ENCODE peak calls at places on chromosomes 4 and X, in five cellular contexts. E is mesothelial cell of epicardium, O is T-helper 9 cell, U is iris pigment epithelial cell, Y is NCI-H1092 treated with DMSO at 0.1 percent for 48 hours. Q is an unnamed sample.

GRCh38 chr4:86441175-86441960 is 81.5 kb upstream of the MAPK10 start:
- DNase-seq in E (no peak), Y (no peak), U (peak; percentile 54), O (no peak), Q (peak; percentile 98)

GRCh38 chr4:22237155-22237751 is 278.6 kb downstream of the ADGRA3 start:
- DNase-seq in Y (peak; percentile 48), U (no peak), O (peak; percentile 2), E (no peak), Q (no peak)

GRCh38 chr4:144090744-144091143 is 49.8 kb downstream of the GYPA start:
- DNase-seq in Y (no peak), E (no peak), U (no peak), O (no peak), Q (no peak)

GRCh38 chrX:21723814-21724213 is 34.1 kb downstream of the SMPX start:
- DNase-seq in E (no peak), O (no peak), U (no peak), Y (peak; percentile 48), Q (no peak)

GRCh38 chrX:142828129-142828528 is 197.6 kb upstream of the SPANXN4 start:
- DNase-seq in U (no peak), Y (no peak), E (no peak), O (no peak), Q (no peak)

GRCh38 chrX:39941332-39941920 is 156.3 kb downstream of the BCOR start:
- DNase-seq in E (no peak), O (no peak), Y (no peak), U (peak; percentile 16), Q (peak; percentile 59)

GRCh38 chrX:154596290-154596929 is 11.5 kb downstream of the CTAG1A start:
- DNase-seq in E (no peak), Y (no peak), U (peak; percentile 73), O (no peak), Q (peak; percentile 95)

GRCh38 chrX:74438771-74439170 is 17.5 kb downstream of the SLC16A2 start:
- DNase-seq in E (no peak), U (no peak), O (no peak), Y (no peak), Q (peak; percentile 13)

GRCh38 chr4:168651374-168651773 is 154.5 kb downstream of the PALLD start:
- DNase-seq in O (no peak), U (peak; percentile 80), E (no peak), Y (no peak), Q (no peak)

GRCh38 chr4:137641554-137641953 is 109.3 kb upstream of the PCDH18 start:
- DNase-seq in U (peak; percentile 23), Y (no peak), O (no peak), E (no peak), Q (no peak)

GRCh38 chrX:99722094-99722493 is 688.0 kb downstream of the PCDH19 start:
- DNase-seq in E (no peak), U (no peak), O (no peak), Y (no peak), Q (no peak)

GRCh38 chrX:77740376-77740905 is 45.6 kb downstream of the ATRX start:
- DNase-seq in E (no peak), O (no peak), U (no peak), Y (no peak), Q (no peak)

Q was measured in renal cortical epithelial cell.